ENCODE peak calls at places on chromosome 13, in nine cellular contexts. One of them, this sample, is unnamed.

GRCh38 chr13:20714161-20714560 is 10.7 kb downstream of the IL17D start:
- DNase-seq in NCI-H446 treated with DMSO at 0.1 percent for 48 hours: no peak
- DNase-seq in LHCN-M2: peak
- DNase-seq in mucosa of gallbladder: no peak
- DNase-seq in retina: no peak
- DNase-seq in activated T-helper 1 cell treated with Interleukin-2 at 50 U/mL for 16 hours: no peak
- DNase-seq in activated T-cell treated with anti-CD3 and anti-CD28 coated beads for 1 hour: no peak
- DNase-seq in astrocyte of the cerebellum: peak
- DNase-seq in nucleus accumbens: no peak
- DNase-seq in this sample: no peak

GRCh38 chr13:23955064-23955463 is 57.8 kb upstream of the C1QTNF9B start:
- DNase-seq in NCI-H446 treated with DMSO at 0.1 percent for 48 hours: no peak
- DNase-seq in LHCN-M2: no peak
- DNase-seq in mucosa of gallbladder: no peak
- DNase-seq in retina: no peak
- DNase-seq in activated T-helper 1 cell treated with Interleukin-2 at 50 U/mL for 16 hours: no peak
- DNase-seq in activated T-cell treated with anti-CD3 and anti-CD28 coated beads for 1 hour: no peak
- DNase-seq in astrocyte of the cerebellum: no peak
- DNase-seq in nucleus accumbens: no peak
- DNase-seq in this sample: no peak

GRCh38 chr13:33138441-33138840 is 122.2 kb downstream of the KL start:
- DNase-seq in NCI-H446 treated with DMSO at 0.1 percent for 48 hours: no peak
- DNase-seq in LHCN-M2: no peak
- DNase-seq in mucosa of gallbladder: no peak
- DNase-seq in retina: no peak
- DNase-seq in activated T-helper 1 cell treated with Interleukin-2 at 50 U/mL for 16 hours: no peak
- DNase-seq in activated T-cell treated with anti-CD3 and anti-CD28 coated beads for 1 hour: no peak
- DNase-seq in astrocyte of the cerebellum: no peak
- DNase-seq in nucleus accumbens: no peak
- DNase-seq in this sample: peak

GRCh38 chr13:26628706-26629105 is 71.2 kb downstream of the WASF3 start:
- DNase-seq in NCI-H446 treated with DMSO at 0.1 percent for 48 hours: no peak
- DNase-seq in LHCN-M2: peak
- DNase-seq in mucosa of gallbladder: no peak
- DNase-seq in retina: no peak
- DNase-seq in activated T-helper 1 cell treated with Interleukin-2 at 50 U/mL for 16 hours: no peak
- DNase-seq in activated T-cell treated with anti-CD3 and anti-CD28 coated beads for 1 hour: no peak
- DNase-seq in astrocyte of the cerebellum: no peak
- DNase-seq in nucleus accumbens: no peak
- DNase-seq in this sample: no peak

GRCh38 chr13:50732712-50733111 is 110.8 kb downstream of the DLEU7 start:
- DNase-seq in NCI-H446 treated with DMSO at 0.1 percent for 48 hours: no peak
- DNase-seq in LHCN-M2: peak
- DNase-seq in mucosa of gallbladder: no peak
- DNase-seq in retina: no peak
- DNase-seq in activated T-helper 1 cell treated with Interleukin-2 at 50 U/mL for 16 hours: no peak
- DNase-seq in activated T-cell treated with anti-CD3 and anti-CD28 coated beads for 1 hour: no peak
- DNase-seq in astrocyte of the cerebellum: no peak
- DNase-seq in nucleus accumbens: no peak
- DNase-seq in this sample: peak

GRCh38 chr13:93810264-93810663 is 583.7 kb downstream of the GPC6 start:
- DNase-seq in NCI-H446 treated with DMSO at 0.1 percent for 48 hours: no peak
- DNase-seq in LHCN-M2: no peak
- DNase-seq in mucosa of gallbladder: no peak
- DNase-seq in retina: no peak
- DNase-seq in activated T-helper 1 cell treated with Interleukin-2 at 50 U/mL for 16 hours: no peak
- DNase-seq in activated T-cell treated with anti-CD3 and anti-CD28 coated beads for 1 hour: no peak
- DNase-seq in astrocyte of the cerebellum: no peak
- DNase-seq in nucleus accumbens: no peak
- DNase-seq in this sample: no peak

GRCh38 chr13:43493496-43494000 is 293.2 kb downstream of the ENOX1 start:
- DNase-seq in NCI-H446 treated with DMSO at 0.1 percent for 48 hours: no peak
- DNase-seq in LHCN-M2: no peak
- DNase-seq in mucosa of gallbladder: no peak
- DNase-seq in retina: no peak
- DNase-seq in activated T-helper 1 cell treated with Interleukin-2 at 50 U/mL for 16 hours: no peak
- DNase-seq in activated T-cell treated with anti-CD3 and anti-CD28 coated beads for 1 hour: no peak
- DNase-seq in astrocyte of the cerebellum: no peak
- DNase-seq in nucleus accumbens: no peak
- DNase-seq in this sample: no peak

GRCh38 chr13:48230541-48230940 is 2.5 kb upstream of the ITM2B start:
- DNase-seq in NCI-H446 treated with DMSO at 0.1 percent for 48 hours: no peak
- DNase-seq in LHCN-M2: no peak
- DNase-seq in mucosa of gallbladder: no peak
- DNase-seq in retina: no peak
- DNase-seq in activated T-helper 1 cell treated with Interleukin-2 at 50 U/mL for 16 hours: no peak
- DNase-seq in activated T-cell treated with anti-CD3 and anti-CD28 coated beads for 1 hour: no peak
- DNase-seq in astrocyte of the cerebellum: no peak
- DNase-seq in nucleus accumbens: no peak
- DNase-seq in this sample: no peak

GRCh38 chr13:45310341-45311138 is 30.4 kb downstream of the TPT1 start:
- DNase-seq in NCI-H446 treated with DMSO at 0.1 percent for 48 hours: no peak
- DNase-seq in LHCN-M2: no peak
- DNase-seq in mucosa of gallbladder: no peak
- DNase-seq in retina: no peak
- DNase-seq in activated T-helper 1 cell treated with Interleukin-2 at 50 U/mL for 16 hours: no peak
- DNase-seq in activated T-cell treated with anti-CD3 and anti-CD28 coated beads for 1 hour: no peak
- DNase-seq in astrocyte of the cerebellum: no peak
- DNase-seq in nucleus accumbens: no peak
- DNase-seq in this sample: no peak

GRCh38 chr13:84607614-84608013 is 725.3 kb upstream of the SLITRK1 start:
- DNase-seq in NCI-H446 treated with DMSO at 0.1 percent for 48 hours: peak
- DNase-seq in LHCN-M2: peak
- DNase-seq in mucosa of gallbladder: no peak
- DNase-seq in retina: no peak
- DNase-seq in activated T-helper 1 cell treated with Interleukin-2 at 50 U/mL for 16 hours: no peak
- DNase-seq in activated T-cell treated with anti-CD3 and anti-CD28 coated beads for 1 hour: no peak
- DNase-seq in astrocyte of the cerebellum: peak
- DNase-seq in nucleus accumbens: no peak
- DNase-seq in this sample: peak